ENCODE peak calls at places on chromosomes 11 and 22, in seven cellular contexts. One of them, this sample, is unnamed.

GRCh38 chr11:121723261-121723741 is 270.5 kb upstream of the SORL1-AS1 start:
- DNase-seq in lung: no peak
- DNase-seq in mesendoderm: peak; percentile 50
- DNase-seq in SJSA1: no peak
- DNase-seq in CD8-positive, alpha-beta T cell: no peak
- DNase-seq in effector memory CD4-positive, alpha-beta T cell: no peak
- DNase-seq in keratinocyte: no peak
- DNase-seq in this sample: peak; percentile 67

GRCh38 chr11:7385532-7385931 is 99.8 kb upstream of the OLFML1 start:
- DNase-seq in lung: no peak
- DNase-seq in mesendoderm: no peak
- DNase-seq in SJSA1: no peak
- DNase-seq in CD8-positive, alpha-beta T cell: no peak
- DNase-seq in effector memory CD4-positive, alpha-beta T cell: no peak
- DNase-seq in keratinocyte: no peak
- DNase-seq in this sample: no peak

GRCh38 chr11:14054708-14055107 is 92.2 kb downstream of the SPON1 start:
- DNase-seq in lung: no peak
- DNase-seq in mesendoderm: no peak
- DNase-seq in SJSA1: no peak
- DNase-seq in CD8-positive, alpha-beta T cell: no peak
- DNase-seq in effector memory CD4-positive, alpha-beta T cell: no peak
- DNase-seq in keratinocyte: no peak
- DNase-seq in this sample: peak; percentile 38

GRCh38 chr11:130431806-130432205 is 3.4 kb upstream of the ADAMTS8 start:
- DNase-seq in lung: no peak
- DNase-seq in mesendoderm: no peak
- DNase-seq in SJSA1: no peak
- DNase-seq in CD8-positive, alpha-beta T cell: no peak
- DNase-seq in effector memory CD4-positive, alpha-beta T cell: no peak
- DNase-seq in keratinocyte: no peak
- DNase-seq in this sample: no peak

GRCh38 chr22:45585437-45585755 is 82.7 kb downstream of the FBLN1 start:
- DNase-seq in lung: no peak
- DNase-seq in mesendoderm: no peak
- DNase-seq in SJSA1: no peak
- DNase-seq in CD8-positive, alpha-beta T cell: no peak
- DNase-seq in effector memory CD4-positive, alpha-beta T cell: no peak
- DNase-seq in keratinocyte: no peak
- DNase-seq in this sample: no peak

GRCh38 chr22:36838119-36839030 is 21.5 kb upstream of the PVALB start:
- DNase-seq in lung: no peak
- DNase-seq in mesendoderm: no peak
- DNase-seq in SJSA1: peak; percentile 12
- DNase-seq in CD8-positive, alpha-beta T cell: no peak
- DNase-seq in effector memory CD4-positive, alpha-beta T cell: no peak
- DNase-seq in keratinocyte: no peak
- DNase-seq in this sample: no peak

GRCh38 chr11:64449381-64450167 is 90.6 kb downstream of the RPS6KA4 start:
- DNase-seq in lung: peak; percentile 63
- DNase-seq in mesendoderm: peak; percentile 93
- DNase-seq in SJSA1: peak; percentile 65
- DNase-seq in CD8-positive, alpha-beta T cell: peak; percentile 60
- DNase-seq in effector memory CD4-positive, alpha-beta T cell: peak; percentile 47
- DNase-seq in keratinocyte: no peak
- DNase-seq in this sample: peak; percentile 75

GRCh38 chr22:22195265-22196017 is 49.1 kb upstream of the VPREB1 start:
- DNase-seq in lung: peak; percentile 72
- DNase-seq in mesendoderm: peak; percentile 92
- DNase-seq in SJSA1: no peak
- DNase-seq in CD8-positive, alpha-beta T cell: peak; percentile 75
- DNase-seq in effector memory CD4-positive, alpha-beta T cell: peak; percentile 70
- DNase-seq in keratinocyte: peak; percentile 45
- DNase-seq in this sample: peak; percentile 71

GRCh38 chr22:45476814-45477213 is 25.9 kb upstream of the FBLN1 start:
- DNase-seq in lung: no peak
- DNase-seq in mesendoderm: no peak
- DNase-seq in SJSA1: no peak
- DNase-seq in CD8-positive, alpha-beta T cell: no peak
- DNase-seq in effector memory CD4-positive, alpha-beta T cell: no peak
- DNase-seq in keratinocyte: no peak
- DNase-seq in this sample: peak; percentile 65

GRCh38 chr22:45582955-45583320 is 80.3 kb downstream of the FBLN1 start:
- DNase-seq in lung: no peak
- DNase-seq in mesendoderm: no peak
- DNase-seq in SJSA1: no peak
- DNase-seq in CD8-positive, alpha-beta T cell: no peak
- DNase-seq in effector memory CD4-positive, alpha-beta T cell: no peak
- DNase-seq in keratinocyte: no peak
- DNase-seq in this sample: no peak

GRCh38 chr11:130825621-130826020 is 90.7 kb downstream of the SNX19 start:
- DNase-seq in lung: no peak
- DNase-seq in mesendoderm: no peak
- DNase-seq in SJSA1: no peak
- DNase-seq in CD8-positive, alpha-beta T cell: no peak
- DNase-seq in effector memory CD4-positive, alpha-beta T cell: no peak
- DNase-seq in keratinocyte: no peak
- DNase-seq in this sample: no peak

GRCh38 chr11:24636291-24636629 is 139.4 kb downstream of the LUZP2 start:
- DNase-seq in lung: no peak
- DNase-seq in mesendoderm: no peak
- DNase-seq in SJSA1: no peak
- DNase-seq in CD8-positive, alpha-beta T cell: no peak
- DNase-seq in effector memory CD4-positive, alpha-beta T cell: no peak
- DNase-seq in keratinocyte: no peak
- DNase-seq in this sample: no peak

GRCh38 chr11:71929491-71929890 is 645 bp downstream of the RNF121 start:
- DNase-seq in lung: no peak
- DNase-seq in mesendoderm: no peak
- DNase-seq in SJSA1: no peak
- DNase-seq in CD8-positive, alpha-beta T cell: no peak
- DNase-seq in effector memory CD4-positive, alpha-beta T cell: no peak
- DNase-seq in keratinocyte: no peak
- DNase-seq in this sample: no peak

GRCh38 chr11:11966826-11967668 is 41.4 kb downstream of the DKK3 start:
- DNase-seq in lung: peak; percentile 74
- DNase-seq in mesendoderm: peak; percentile 91
- DNase-seq in SJSA1: peak; percentile 49
- DNase-seq in CD8-positive, alpha-beta T cell: peak; percentile 46
- DNase-seq in effector memory CD4-positive, alpha-beta T cell: peak; percentile 44
- DNase-seq in keratinocyte: no peak
- DNase-seq in this sample: peak; percentile 81

GRCh38 chr22:40426671-40427070 is 56.3 kb downstream of the SGSM3 start:
- DNase-seq in lung: no peak
- DNase-seq in mesendoderm: no peak
- DNase-seq in SJSA1: peak; percentile 76
- DNase-seq in CD8-positive, alpha-beta T cell: no peak
- DNase-seq in effector memory CD4-positive, alpha-beta T cell: no peak
- DNase-seq in keratinocyte: no peak
- DNase-seq in this sample: peak; percentile 44

GRCh38 chr11:102070766-102071165 is 23.5 kb downstream of the CFAP300 start:
- DNase-seq in lung: no peak
- DNase-seq in mesendoderm: no peak
- DNase-seq in SJSA1: no peak
- DNase-seq in CD8-positive, alpha-beta T cell: no peak
- DNase-seq in effector memory CD4-positive, alpha-beta T cell: no peak
- DNase-seq in keratinocyte: no peak
- DNase-seq in this sample: no peak

GRCh38 chr11:13384837-13385417 is 78.1 kb downstream of the BTBD10 start:
- DNase-seq in lung: no peak
- DNase-seq in mesendoderm: peak; percentile 74
- DNase-seq in SJSA1: peak; percentile 43
- DNase-seq in CD8-positive, alpha-beta T cell: no peak
- DNase-seq in effector memory CD4-positive, alpha-beta T cell: no peak
- DNase-seq in keratinocyte: peak; percentile 7
- DNase-seq in this sample: no peak

GRCh38 chr11:61111786-61112517 is 9.7 kb downstream of the CD5 start:
- DNase-seq in lung: no peak
- DNase-seq in mesendoderm: no peak
- DNase-seq in SJSA1: no peak
- DNase-seq in CD8-positive, alpha-beta T cell: no peak
- DNase-seq in effector memory CD4-positive, alpha-beta T cell: peak; percentile 41
- DNase-seq in keratinocyte: no peak
- DNase-seq in this sample: no peak

GRCh38 chr11:114610550-114610949 is 15.0 kb upstream of the NXPE4 start:
- DNase-seq in lung: no peak
- DNase-seq in mesendoderm: no peak
- DNase-seq in SJSA1: no peak
- DNase-seq in CD8-positive, alpha-beta T cell: no peak
- DNase-seq in effector memory CD4-positive, alpha-beta T cell: no peak
- DNase-seq in keratinocyte: no peak
- DNase-seq in this sample: no peak

GRCh38 chr11:3158131-3158591 is 6.9 kb downstream of the OSBPL5 start:
- DNase-seq in lung: no peak
- DNase-seq in mesendoderm: no peak
- DNase-seq in SJSA1: no peak
- DNase-seq in CD8-positive, alpha-beta T cell: no peak
- DNase-seq in effector memory CD4-positive, alpha-beta T cell: no peak
- DNase-seq in keratinocyte: no peak
- DNase-seq in this sample: peak; percentile 65

GRCh38 chr11:126219547-126219946 is 8.0 kb downstream of the FAM118B start:
- DNase-seq in lung: no peak
- DNase-seq in mesendoderm: no peak
- DNase-seq in SJSA1: no peak
- DNase-seq in CD8-positive, alpha-beta T cell: no peak
- DNase-seq in effector memory CD4-positive, alpha-beta T cell: no peak
- DNase-seq in keratinocyte: no peak
- DNase-seq in this sample: no peak
- H3K4me1 ChIP-seq in lung: peaks cover 5% of the 10 kb centered on the region
- H3K4me1 ChIP-seq in mesendoderm: no peaks in the 10 kb centered on the region
- H3K4me1 ChIP-seq in SJSA1: no peaks in the 10 kb centered on the region
- H3K4me1 ChIP-seq in CD8-positive, alpha-beta T cell: no peaks in the 10 kb centered on the region
- H3K4me1 ChIP-seq in effector memory CD4-positive, alpha-beta T cell: no peaks in the 10 kb centered on the region
- H3K4me1 ChIP-seq in keratinocyte: no peaks in the 10 kb centered on the region
- H3K4me1 ChIP-seq in this sample: no peaks in the 10 kb centered on the region

DNA sequence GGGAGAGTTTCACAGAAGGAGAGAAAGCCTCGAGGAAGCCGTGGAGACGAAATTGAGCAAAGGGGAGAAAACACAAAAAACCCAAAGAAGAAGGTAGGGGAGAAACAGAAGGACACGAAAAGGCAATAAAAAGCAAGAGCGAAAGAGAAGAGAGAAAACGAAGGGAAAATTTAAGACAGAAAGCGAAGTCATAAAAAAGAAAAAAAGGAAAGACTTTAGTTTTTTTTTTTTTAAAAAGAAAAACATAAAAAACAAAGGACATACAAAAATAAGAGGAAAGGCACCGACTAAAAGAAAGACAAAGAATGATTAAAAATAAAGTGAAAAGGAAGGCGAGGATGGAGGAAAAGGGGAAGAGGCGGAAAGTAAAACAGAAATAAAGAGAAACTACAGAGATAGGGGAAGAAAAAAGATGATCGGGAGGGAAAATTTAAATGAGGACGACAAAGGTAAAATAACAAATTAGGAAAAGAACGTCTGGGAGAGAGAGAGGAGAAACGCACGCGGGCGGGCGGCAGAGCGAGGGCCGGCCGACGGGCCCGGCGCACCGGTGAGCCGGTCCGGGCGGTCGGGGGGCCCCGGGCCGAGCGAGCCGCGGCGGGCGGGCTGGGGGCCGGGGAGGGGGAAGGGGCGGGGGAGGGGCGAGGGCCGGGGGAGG is 455 bp upstream of the TBX1 start:
- DNase-seq in lung: no peak
- DNase-seq in mesendoderm: no peak
- DNase-seq in SJSA1: no peak
- DNase-seq in CD8-positive, alpha-beta T cell: no peak
- DNase-seq in effector memory CD4-positive, alpha-beta T cell: no peak
- DNase-seq in keratinocyte: no peak
- DNase-seq in this sample: no peak
- H3K27me3 ChIP-seq in lung: peaks cover 5% of the 10 kb centered on the region
- H3K27me3 ChIP-seq in mesendoderm: peaks cover 88% of the 10 kb centered on the region
- H3K27me3 ChIP-seq in SJSA1: peaks cover 30% of the 10 kb centered on the region
- H3K27me3 ChIP-seq in CD8-positive, alpha-beta T cell: peaks cover 20% of the 10 kb centered on the region
- H3K27me3 ChIP-seq in effector memory CD4-positive, alpha-beta T cell: peaks cover 46% of the 10 kb centered on the region
- H3K27me3 ChIP-seq in keratinocyte: peaks cover 43% of the 10 kb centered on the region
- H3K27me3 ChIP-seq in this sample: peaks cover 4% of the 10 kb centered on the region

GRCh38 chr22:37893583-37893983 is 12.5 kb upstream of the MICALL1 start:
- DNase-seq in lung: no peak
- DNase-seq in mesendoderm: peak; percentile 37
- DNase-seq in SJSA1: no peak
- DNase-seq in CD8-positive, alpha-beta T cell: no peak
- DNase-seq in effector memory CD4-positive, alpha-beta T cell: no peak
- DNase-seq in keratinocyte: no peak
- DNase-seq in this sample: no peak
- H3K4me1 ChIP-seq in lung: peaks cover 26% of the 10 kb centered on the region
- H3K4me1 ChIP-seq in mesendoderm: peaks cover 31% of the 10 kb centered on the region
- H3K4me1 ChIP-seq in SJSA1: peaks cover 13% of the 10 kb centered on the region
- H3K4me1 ChIP-seq in CD8-positive, alpha-beta T cell: peaks cover 14% of the 10 kb centered on the region
- H3K4me1 ChIP-seq in effector memory CD4-positive, alpha-beta T cell: peaks cover 13% of the 10 kb centered on the region
- H3K4me1 ChIP-seq in keratinocyte: peaks cover 52% of the 10 kb centered on the region
- H3K4me1 ChIP-seq in this sample: no peaks in the 10 kb centered on the region

DNA sequence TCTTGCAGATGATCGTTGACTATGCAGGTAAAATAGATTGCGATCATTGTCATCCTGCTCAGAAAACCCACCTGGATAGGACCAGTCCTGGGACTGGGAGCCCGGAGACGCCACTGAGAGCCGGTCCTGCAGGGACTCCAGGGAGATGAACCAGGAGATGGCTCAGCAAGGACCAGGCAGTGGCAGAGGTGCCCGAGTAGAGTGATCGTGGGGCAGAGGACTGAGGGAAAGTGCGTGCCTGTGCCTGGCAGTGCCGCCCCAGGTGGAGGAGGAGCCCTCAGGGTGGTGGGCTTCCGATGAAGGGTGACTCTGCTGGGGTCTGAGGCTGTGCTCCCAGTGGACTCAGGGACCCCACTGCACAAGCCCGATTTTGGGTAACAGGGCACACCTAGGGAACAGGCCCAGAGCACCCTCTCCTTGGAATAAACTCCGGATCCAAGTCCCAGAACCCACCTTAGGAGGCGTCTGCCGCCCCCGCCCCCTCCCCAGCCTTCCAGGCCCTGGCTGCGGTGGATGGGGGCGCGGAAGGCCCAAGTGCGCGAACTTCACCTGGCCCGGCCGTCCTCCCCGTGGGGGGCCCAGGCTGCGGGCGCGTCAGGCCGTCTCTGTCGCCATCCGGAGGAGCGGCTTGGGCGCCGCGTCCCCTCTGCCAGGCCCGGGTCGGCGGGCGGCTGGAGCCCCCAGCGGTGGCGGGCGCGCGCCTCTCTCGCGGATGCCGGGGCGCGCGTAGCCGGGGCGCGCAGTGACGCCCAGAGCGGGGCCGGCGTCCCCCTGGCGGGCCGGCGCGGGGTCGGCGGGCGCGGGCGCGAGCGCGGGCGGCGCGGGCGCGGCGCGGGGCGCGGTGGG is 1338.8 kb downstream of the BRD1 start:
- DNase-seq in lung: no peak
- DNase-seq in mesendoderm: peak; percentile 68
- DNase-seq in SJSA1: peak; percentile 46
- DNase-seq in CD8-positive, alpha-beta T cell: no peak
- DNase-seq in effector memory CD4-positive, alpha-beta T cell: no peak
- DNase-seq in keratinocyte: no peak
- DNase-seq in this sample: peak; percentile 49
- H3K27me3 ChIP-seq in lung: no peaks in the 10 kb centered on the region
- H3K27me3 ChIP-seq in mesendoderm: no peaks in the 10 kb centered on the region
- H3K27me3 ChIP-seq in SJSA1: no peaks in the 10 kb centered on the region
- H3K27me3 ChIP-seq in CD8-positive, alpha-beta T cell: peaks cover 4% of the 10 kb centered on the region
- H3K27me3 ChIP-seq in effector memory CD4-positive, alpha-beta T cell: peaks cover 14% of the 10 kb centered on the region
- H3K27me3 ChIP-seq in keratinocyte: peaks cover 37% of the 10 kb centered on the region
- H3K27me3 ChIP-seq in this sample: no peaks in the 10 kb centered on the region

GRCh38 chr11:77130763-77131513 is 2.9 kb downstream of the MYO7A start:
- DNase-seq in lung: no peak
- DNase-seq in mesendoderm: no peak
- DNase-seq in SJSA1: no peak
- DNase-seq in CD8-positive, alpha-beta T cell: no peak
- DNase-seq in effector memory CD4-positive, alpha-beta T cell: no peak
- DNase-seq in keratinocyte: no peak
- DNase-seq in this sample: peak; percentile 76
- H3K4me1 ChIP-seq in lung: peaks cover 4% of the 10 kb centered on the region
- H3K4me1 ChIP-seq in mesendoderm: peaks cover 3% of the 10 kb centered on the region
- H3K4me1 ChIP-seq in SJSA1: peaks cover 18% of the 10 kb centered on the region
- H3K4me1 ChIP-seq in CD8-positive, alpha-beta T cell: peaks cover 10% of the 10 kb centered on the region
- H3K4me1 ChIP-seq in effector memory CD4-positive, alpha-beta T cell: peaks cover 10% of the 10 kb centered on the region
- H3K4me1 ChIP-seq in keratinocyte: peaks cover 5% of the 10 kb centered on the region
- H3K4me1 ChIP-seq in this sample: no peaks in the 10 kb centered on the region

This sample was measured in tibial artery.